ENCODE peak calls at places on chromosomes 11 and 22, in four cellular contexts. P is IMR-90, G is mesenchymal stem cell, R is sigmoid colon. Q is an unnamed sample. For H3K36me3, the result is how much of the 10 kb centered on the place peaks cover.

GRCh38 chr22:21866821-21867527 is 471 bp downstream of the MAPK1 start:
- DNase-seq in P (no peak), G (no peak), R (peak), Q (peak)

GRCh38 chr11:93330446-93330984 is at the start of gene DEUP1:
- DNase-seq in P (no peak), G (peak), R (peak), Q (no peak)

GRCh38 chr11:61766353-61766841 is 14.0 kb downstream of the MYRF start:
- DNase-seq in P (peak), G (peak), R (no peak), Q (peak)

GRCh38 chr11:2135018-2135569 is 4.1 kb downstream of the IGF2 start:
- DNase-seq in P (no peak), G (no peak), R (no peak), Q (no peak)

GRCh38 chr22:26642465-26643367 is 14.7 kb upstream of the MIAT start:
- DNase-seq in P (no peak), G (no peak), R (no peak), Q (no peak)

GRCh38 chr22:26259510-26259909 is 90.2 kb downstream of the SEZ6L start:
- DNase-seq in P (peak), G (no peak), R (no peak), Q (no peak)

GRCh38 chr11:13366266-13367026 is 88.9 kb downstream of the BMAL1 start:
- DNase-seq in P (peak), G (peak), R (no peak), Q (no peak)

GRCh38 chr11:75273989-75274391 is 33.4 kb downstream of the TPBGL start:
- DNase-seq in P (no peak), G (no peak), R (peak), Q (no peak)

GRCh38 chr11:35083181-35084061 is 55.5 kb upstream of the CD44 start:
- DNase-seq in P (peak), G (peak), R (peak), Q (peak)

GRCh38 chr11:107468596-107468995 is 11.0 kb upstream of the CWF19L2 start:
- DNase-seq in P (peak), G (peak), R (no peak), Q (peak)

GRCh38 chr11:8309311-8309710 is 45.6 kb upstream of the LMO1 start:
- DNase-seq in P (no peak), G (no peak), R (no peak), Q (no peak)

GRCh38 chr11:104291646-104292045 is 127.7 kb upstream of the PDGFD start:
- DNase-seq in P (peak), G (peak), R (no peak), Q (no peak)

GRCh38 chr11:80365315-80365714 is 924.5 kb upstream of the TENM4 start:
- DNase-seq in P (no peak), G (peak), R (no peak), Q (no peak)

GRCh38 chr11:1371377-1371776 is 18.4 kb upstream of the BRSK2 start:
- DNase-seq in P (no peak), G (no peak), R (no peak), Q (no peak)

GRCh38 chr11:110251837-110252236 is 44.6 kb downstream of the RDX start:
- DNase-seq in P (peak), G (peak), R (no peak), Q (peak)

GRCh38 chr11:14288189-14288935 is 70.6 kb downstream of the RRAS2 start:
- DNase-seq in P (peak), G (peak), R (no peak), Q (peak)

GRCh38 chr22:38863531-38864131 is 8.4 kb downstream of the CBX6 start:
- DNase-seq in P (no peak), G (no peak), R (peak), Q (no peak)

DNA sequence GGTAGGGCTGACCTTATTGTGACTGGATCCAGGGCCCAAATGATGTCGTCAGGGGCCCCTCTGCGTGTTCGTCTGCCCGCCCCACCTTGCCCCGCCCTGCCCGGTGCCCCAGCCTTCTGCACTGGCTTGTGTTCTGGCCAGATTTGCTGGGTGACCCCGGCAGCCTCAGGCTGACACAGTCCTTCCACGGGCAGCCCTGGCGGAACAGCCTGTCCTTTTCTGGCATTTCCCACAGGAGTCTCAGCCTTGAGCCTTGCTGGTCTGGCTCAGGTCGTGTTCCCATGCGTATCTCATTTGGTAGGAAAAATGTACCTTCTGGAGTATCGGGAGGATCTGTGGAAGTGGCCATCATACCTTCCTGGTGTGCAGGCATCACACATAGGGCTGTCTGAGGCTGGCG is 31.0 kb downstream of the IGHMBP2 start:
- DNase-seq in P (no peak), G (no peak), R (no peak), Q (no peak)
- H3K36me3 ChIP-seq in P (half or more), G (half or more), R (half or more), Q (under half)

DNA sequence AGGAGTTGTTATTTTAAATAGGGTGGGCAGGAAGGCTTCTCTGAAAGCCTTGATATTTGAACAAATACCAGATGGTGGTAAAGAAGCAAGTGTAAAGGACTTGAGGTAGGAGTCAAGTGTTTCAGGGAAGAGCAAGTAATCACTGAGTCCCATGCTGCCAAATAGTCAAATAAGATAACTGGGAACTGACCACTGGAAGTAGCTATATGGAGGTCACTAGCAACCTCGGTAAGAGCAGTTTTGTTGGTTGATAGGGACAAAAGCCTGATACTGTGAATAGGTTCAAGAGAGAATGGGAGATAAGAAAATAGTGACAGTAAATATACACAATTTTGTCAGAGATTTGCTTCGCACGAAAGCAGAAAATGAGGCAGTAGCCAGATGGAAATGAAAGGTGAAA is 55.0 kb downstream of the SESN3 start:
- DNase-seq in P (no peak), G (no peak), R (no peak), Q (no peak)
- H3K36me3 ChIP-seq in P (under half), G (under half), R (under half), Q (under half)

DNA sequence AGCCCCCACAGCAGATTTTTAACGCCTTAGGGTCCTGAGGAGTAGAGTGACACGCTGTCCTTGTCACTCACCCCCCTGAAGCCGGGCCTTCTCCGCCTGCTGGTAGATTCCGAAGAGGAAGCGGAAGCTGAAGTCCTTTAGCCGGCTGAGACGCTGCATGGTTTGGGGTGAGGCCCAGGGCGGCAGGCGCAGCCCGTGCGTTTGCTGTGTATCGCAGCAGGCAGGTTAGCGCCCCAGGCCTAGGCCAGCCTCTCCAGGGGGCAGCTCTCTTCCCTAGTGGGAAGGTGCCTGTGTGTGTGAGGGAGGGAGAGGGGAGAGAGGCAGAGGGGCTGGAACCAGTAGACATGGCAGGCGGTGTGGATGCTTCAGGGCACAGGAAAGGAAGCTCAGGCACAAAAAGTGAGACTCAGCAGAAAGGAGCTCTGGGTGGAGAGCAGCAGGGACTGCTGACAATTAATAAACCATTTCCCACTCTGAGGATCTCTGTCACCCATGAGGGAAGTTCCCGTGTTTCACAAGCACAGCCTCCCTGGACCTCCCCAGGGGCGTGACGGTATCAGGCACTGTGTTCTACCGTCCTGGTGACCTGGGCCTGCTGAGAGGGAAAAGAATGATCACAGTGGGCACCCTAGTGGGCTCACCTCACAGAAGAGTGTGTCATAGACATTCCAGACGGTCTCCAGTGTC is 3.8 kb downstream of the ACP2 start:
- DNase-seq in P (no peak), G (peak), R (no peak), Q (no peak)
- H3K36me3 ChIP-seq in P (under half), G (under half), R (half or more), Q (under half)

DNA sequence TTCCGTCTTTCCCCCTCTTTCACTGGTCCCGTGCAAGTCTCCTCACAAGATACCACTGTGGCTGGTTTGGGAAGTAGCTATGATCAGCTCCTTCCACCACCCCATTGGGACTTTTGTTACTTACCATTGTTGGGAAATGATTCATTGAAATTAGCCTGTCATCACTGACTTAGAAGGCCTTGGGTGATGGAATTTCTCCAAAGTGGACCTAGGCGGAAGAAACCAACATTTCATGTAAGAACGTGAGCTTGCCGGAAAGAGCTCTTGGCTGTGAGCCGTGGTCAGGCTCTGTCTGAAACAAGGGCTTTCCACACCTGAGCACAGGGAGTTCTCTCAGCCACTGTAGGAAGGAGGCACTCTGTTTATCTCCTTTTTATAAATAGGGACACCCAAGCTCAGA is 23.5 kb upstream of the CRYBB3 start:
- DNase-seq in P (no peak), G (no peak), R (no peak), Q (no peak)
- H3K36me3 ChIP-seq in P (under half), G (under half), R (under half), Q (under half)

DNA sequence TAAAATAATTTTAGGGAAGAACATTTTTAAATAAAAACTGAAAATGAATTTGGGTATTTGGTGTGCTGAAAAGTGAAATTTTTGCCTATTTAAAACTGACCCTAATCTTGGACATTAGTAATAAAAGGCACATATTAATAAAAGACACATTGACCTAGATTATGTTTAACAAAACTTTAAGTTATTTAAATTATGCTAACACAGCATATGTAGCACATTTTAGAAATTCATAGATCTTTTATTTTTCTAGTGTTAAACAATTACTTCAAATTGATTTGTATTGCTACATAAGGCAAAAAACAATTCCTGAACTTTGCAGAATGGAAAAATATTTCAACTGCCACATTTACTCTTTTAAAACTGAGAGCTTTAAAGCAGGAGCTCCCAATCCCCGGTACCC is 10.6 kb downstream of the C11orf58 start:
- DNase-seq in P (no peak), G (no peak), R (no peak), Q (no peak)
- H3K36me3 ChIP-seq in P (half or more), G (under half), R (half or more), Q (half or more)

GRCh38 chr22:19461506-19461905 is 14.0 kb upstream of the C22orf39 start:
- DNase-seq in P (no peak), G (no peak), R (no peak), Q (no peak)
- H3K36me3 ChIP-seq in P (under half), G (under half), R (under half), Q (half or more)